ENCODE peak calls at places on chromosomes 12 and 14, in four cellular contexts. A, R, N and E are unnamed samples.

GRCh38 chr12:6769003-6769389 is 2.8 kb downstream of the PTMS start:
- DNase-seq in N (peak), R (no peak), A (no peak), E (no peak)

GRCh38 chr12:94531196-94531720 is 71.6 kb upstream of the CEP83 start:
- DNase-seq in A (no peak), R (no peak), N (no peak), E (no peak)

GRCh38 chr14:52553002-52553670 is 500 bp downstream of the GPR137C start:
- DNase-seq in R (no peak), N (no peak), A (no peak), E (peak)

GRCh38 chr14:45251912-45252311 is 1.1 kb downstream of the MIS18BP1 start:
- DNase-seq in N (no peak), A (no peak), R (no peak), E (no peak)

GRCh38 chr14:101953151-101953550 is 11.2 kb upstream of the DYNC1H1 start:
- DNase-seq in R (no peak), A (no peak), N (no peak), E (no peak)

GRCh38 chr14:24435998-24436354 is 6.2 kb downstream of the KHNYN start:
- DNase-seq in R (no peak), N (no peak), A (no peak), E (no peak)

GRCh38 chr14:28609228-28609828 is 157.3 kb upstream of the FOXG1 start:
- DNase-seq in R (no peak), A (peak), N (peak), E (peak)

GRCh38 chr14:24079521-24080141 is 8.3 kb downstream of the CPNE6 start:
- DNase-seq in N (no peak), A (no peak), R (no peak), E (no peak)

GRCh38 chr12:109153711-109154434 is 37.5 kb downstream of the ACACB start:
- DNase-seq in N (no peak), A (no peak), R (no peak), E (no peak)

GRCh38 chr14:89246290-89246689 is 170.7 kb downstream of the FOXN3 start:
- DNase-seq in R (no peak), A (no peak), N (no peak), E (no peak)

GRCh38 chr14:77139540-77140342 is 1.9 kb downstream of the ZDHHC22 start:
- DNase-seq in N (no peak), R (no peak), A (no peak), E (no peak)

GRCh38 chr12:126772171-126772864 is 1494.7 kb upstream of the TMEM132C start:
- DNase-seq in N (no peak), A (no peak), R (peak), E (no peak)